ENCODE peak calls at places on chromosomes 7 and 10, in six cellular contexts. O, W, Q, J, C and S are unnamed samples.

GRCh38 chr10:132965411-132966057 is 23.2 kb upstream of the CFAP46 start:
- DNase-seq in W (no peak), C (no peak), J (no peak), Q (no peak), O (no peak), S (no peak)

GRCh38 chr10:17669185-17669872 is 25.4 kb downstream of the STAM start:
- DNase-seq in C (peak), Q (no peak), O (no peak), W (no peak), J (no peak), S (no peak)

GRCh38 chr7:142603870-142604448 is 145.3 kb upstream of the PRSS1 start:
- DNase-seq in Q (peak), J (peak), W (peak), C (no peak), O (peak), S (peak)

GRCh38 chr10:70781461-70782051 is 3.6 kb downstream of the TBATA start:
- DNase-seq in W (no peak), O (no peak), Q (no peak), C (no peak), J (no peak), S (no peak)

GRCh38 chr10:128463991-128464755 is 337.9 kb upstream of the MKI67 start:
- DNase-seq in W (no peak), O (peak), J (peak), C (peak), Q (no peak), S (no peak)

GRCh38 chr10:46517541-46517940 is 38.9 kb downstream of the GPRIN2 start:
- DNase-seq in Q (no peak), W (peak), J (no peak), C (no peak), O (no peak), S (no peak)

GRCh38 chr10:123974406-123974805 is 82.8 kb upstream of the CPXM2 start:
- DNase-seq in Q (no peak), O (no peak), C (no peak), W (peak), J (peak), S (no peak)

GRCh38 chr10:69439350-69439739 is 11.9 kb upstream of the TSPAN15 start:
- DNase-seq in O (no peak), Q (no peak), C (no peak), W (no peak), J (no peak), S (no peak)

GRCh38 chr10:48384699-48384982 is 78.2 kb downstream of the MAPK8 start:
- DNase-seq in W (no peak), Q (no peak), J (peak), C (no peak), O (no peak), S (no peak)

GRCh38 chr10:46556515-46557318 is at the start of gene GPRIN2:
- DNase-seq in J (no peak), W (peak), Q (no peak), C (no peak), O (no peak), S (no peak)

GRCh38 chr10:11437391-11438241 is 173.8 kb downstream of the USP6NL start:
- DNase-seq in O (no peak), Q (no peak), C (no peak), W (peak), J (no peak), S (no peak)

GRCh38 chr10:97195654-97196212 is 10.0 kb upstream of the SLIT1 start:
- DNase-seq in J (no peak), O (no peak), Q (no peak), W (no peak), C (no peak), S (no peak)

GRCh38 chr10:122727426-122727825 is 27.8 kb upstream of the C10orf120 start:
- DNase-seq in J (no peak), W (no peak), C (no peak), O (no peak), Q (no peak), S (no peak)

GRCh38 chr7:132311747-132312146 is 264.5 kb downstream of the PLXNA4 start:
- DNase-seq in Q (no peak), C (no peak), W (no peak), O (no peak), J (no peak), S (no peak)

GRCh38 chr10:52308251-52309031 is 5.6 kb upstream of the DKK1 start:
- DNase-seq in O (peak), W (peak), C (no peak), Q (peak), J (peak), S (no peak)

GRCh38 chr10:109062371-109062770 is 860.9 kb downstream of the XPNPEP1 start:
- DNase-seq in W (no peak), Q (no peak), O (no peak), J (no peak), C (peak), S (no peak)

GRCh38 chr10:63200416-63200815 is 67.3 kb downstream of the NRBF2 start:
- DNase-seq in Q (no peak), J (no peak), O (no peak), C (no peak), W (no peak), S (no peak)

GRCh38 chr10:48890904-48891839 is 48.5 kb downstream of the LRRC18 start:
- DNase-seq in O (no peak), W (no peak), Q (no peak), J (no peak), C (no peak), S (no peak)

GRCh38 chr10:1416456-1417037 is 320.8 kb downstream of the ADARB2 start:
- DNase-seq in C (no peak), J (no peak), Q (no peak), W (no peak), O (no peak), S (no peak)

GRCh38 chr10:131165092-131165491 is 146.4 kb downstream of the TCERG1L start:
- DNase-seq in Q (no peak), W (no peak), C (no peak), O (no peak), J (no peak), S (no peak)

GRCh38 chr7:19728731-19729130 is 19.9 kb upstream of the POLR1F start:
- DNase-seq in W (no peak), C (no peak), O (no peak), Q (no peak), J (no peak), S (no peak)

GRCh38 chr7:99386584-99387238 is 12.2 kb downstream of the ARPC1B start:
- DNase-seq in C (no peak), Q (no peak), W (no peak), J (peak), O (peak), S (no peak)

GRCh38 chr7:88141025-88141424 is 78.8 kb downstream of the SRI start:
- DNase-seq in J (no peak), C (no peak), W (no peak), O (no peak), Q (no peak), S (no peak)

GRCh38 chr7:154287370-154287769 is 235.2 kb downstream of the DPP6 start:
- DNase-seq in W (no peak), J (no peak), O (no peak), C (no peak), Q (no peak), S (no peak)

GRCh38 chr10:15636446-15636845 is 83.3 kb downstream of the ITGA8 start:
- DNase-seq in J (no peak), O (no peak), W (no peak), C (no peak), Q (no peak), S (no peak)

GRCh38 chr10:133464582-133465031 is 10.9 kb downstream of the SCART1 start:
- DNase-seq in J (no peak), O (no peak), W (no peak), Q (no peak), C (no peak), S (no peak)

GRCh38 chr7:149783386-149784250 is 10.2 kb upstream of the ZNF467 start:
- DNase-seq in O (no peak), C (no peak), Q (no peak), W (no peak), J (no peak), S (no peak)

GRCh38 chr7:108592633-108593277 is 23.1 kb downstream of the DNAJB9 start:
- DNase-seq in J (peak), C (no peak), O (no peak), W (no peak), Q (no peak), S (no peak)

GRCh38 chr7:45689797-45690761 is 115.9 kb downstream of the ADCY1 start:
- DNase-seq in C (no peak), J (no peak), W (peak), Q (no peak), O (no peak), S (no peak)
- TF ChIP-seq POLR2A in C (no peak), J (no peak), W (no peak), Q (no peak), O (no peak), S (no peak)

DNA sequence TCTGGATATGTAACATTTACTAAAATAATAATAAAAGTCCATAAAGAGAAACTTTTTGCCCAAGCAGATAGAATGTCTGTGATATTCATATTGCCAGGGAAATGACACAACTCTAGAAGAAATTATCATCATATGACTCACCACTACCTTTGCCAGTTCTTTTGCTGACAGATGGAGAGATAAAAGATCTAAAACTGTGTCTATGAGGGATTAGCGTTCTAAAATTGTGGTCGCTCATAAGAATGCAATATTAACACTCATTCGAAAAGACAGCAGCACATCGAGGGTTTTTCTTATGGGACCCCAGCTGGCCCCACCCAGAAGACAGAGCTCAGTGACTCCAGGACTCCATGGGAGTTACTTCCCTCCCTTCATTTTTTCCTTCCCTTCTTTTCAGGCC is 16.6 kb upstream of the LANCL2 start:
- DNase-seq in J (no peak), O (no peak), W (no peak), C (no peak), Q (no peak), S (no peak)
- TF ChIP-seq POLR2AphosphoS5 in J (no peak), O (no peak), W (no peak), C (no peak), Q (no peak), S (no peak)

GRCh38 chr7:116538138-116538537 is 13.3 kb downstream of the CAV1 start:
- DNase-seq in Q (no peak), O (no peak), J (no peak), C (no peak), W (no peak), S (no peak)

GRCh38 chr7:116530107-116530820 is 5.4 kb downstream of the CAV1 start:
- DNase-seq in O (no peak), J (no peak), C (no peak), Q (no peak), W (no peak), S (no peak)

GRCh38 chr7:116535416-116535815 is 10.6 kb downstream of the CAV1 start:
- DNase-seq in J (no peak), C (no peak), W (no peak), O (no peak), Q (no peak), S (no peak)

GRCh38 chr7:116532102-116532501 is 7.3 kb downstream of the CAV1 start:
- DNase-seq in C (no peak), O (no peak), J (no peak), W (no peak), Q (no peak), S (no peak)

GRCh38 chr7:116534790-116535189 is 10.0 kb downstream of the CAV1 start:
- DNase-seq in C (no peak), Q (no peak), W (no peak), J (no peak), O (no peak), S (no peak)
- TF ChIP-seq TAF1 in C (no peak), Q (no peak), W (no peak), J (no peak), O (no peak), S (no peak)

GRCh38 chr10:78932084-78932386 is 136.7 kb upstream of the ZMIZ1 start:
- DNase-seq in W (no peak), C (no peak), O (no peak), Q (no peak), J (no peak), S (no peak)
- TF ChIP-seq POLR2A in W (no peak), C (no peak), O (no peak), Q (no peak), J (no peak), S (no peak)

GRCh38 chr7:102152672-102153585 is 133.7 kb upstream of the SH2B2 start:
- DNase-seq in Q (no peak), C (no peak), J (no peak), W (peak), O (peak), S (no peak)
- TF ChIP-seq POLR2AphosphoS5 in Q (no peak), C (no peak), J (no peak), W (peak), O (peak), S (no peak)